ENCODE peak calls at places on chromosome 11, in four cellular contexts. Z, A, N and O are unnamed samples.

GRCh38 chr11:103436131-103436770 is 327.0 kb downstream of the DYNC2H1 start:
- DNase-seq in N (no peak), A (no peak), Z (no peak), O (no peak)

GRCh38 chr11:62404918-62405317 is 13.9 kb upstream of the SCGB1A1 start:
- DNase-seq in Z (no peak), N (no peak), A (no peak), O (no peak)

GRCh38 chr11:6734616-6735015 is 37.2 kb downstream of the OR2AG2 start:
- DNase-seq in Z (no peak), A (no peak), N (no peak), O (no peak)

GRCh38 chr11:84884836-84885235 is 742.3 kb downstream of the DLG2 start:
- DNase-seq in Z (no peak), N (no peak), A (no peak), O (no peak)

GRCh38 chr11:48305923-48306322 is at the start of gene OR4S1:
- DNase-seq in A (no peak), N (no peak), Z (no peak), O (no peak)

GRCh38 chr11:125062931-125063428 is at the start of gene SLC37A2:
- DNase-seq in Z (no peak), A (no peak), N (peak), O (peak)

GRCh38 chr11:32893947-32894827 is 1.6 kb downstream of the QSER1 start:
- DNase-seq in N (peak), A (peak), Z (no peak), O (peak)

GRCh38 chr11:6654281-6655019 is 1.2 kb downstream of the DCHS1 start:
- DNase-seq in Z (no peak), A (no peak), N (no peak), O (no peak)

GRCh38 chr11:85095239-85095638 is 531.9 kb downstream of the DLG2 start:
- DNase-seq in Z (no peak), A (no peak), N (no peak), O (no peak)

GRCh38 chr11:16917941-16918340 is 96.3 kb downstream of the PLEKHA7 start:
- DNase-seq in A (no peak), Z (no peak), N (no peak), O (no peak)

GRCh38 chr11:57763568-57763967 is 2.0 kb downstream of the CTNND1 start:
- DNase-seq in Z (no peak), A (peak), N (no peak), O (peak)

GRCh38 chr11:120952503-120953229 is 71.2 kb upstream of the TBCEL start:
- DNase-seq in N (peak), Z (peak), A (peak), O (peak)

GRCh38 chr11:18239655-18240054 is 3.1 kb upstream of the SAA4 start:
- DNase-seq in N (no peak), A (no peak), Z (no peak), O (no peak)

GRCh38 chr11:18248561-18248960 is at the start of gene SAA2:
- DNase-seq in A (no peak), N (no peak), Z (no peak), O (no peak)

GRCh38 chr11:18245396-18245795 is 3.1 kb downstream of the SAA2 start:
- DNase-seq in N (no peak), A (no peak), Z (no peak), O (no peak)

GRCh38 chr11:18243783-18244362 is 4.6 kb downstream of the SAA2 start:
- DNase-seq in N (peak), A (peak), Z (peak), O (peak)
- TF ChIP-seq CHD1 in N (no peak), A (no peak), Z (no peak), O (no peak)

GRCh38 chr11:92298238-92298565 is 73.6 kb downstream of the FAT3 start:
- DNase-seq in A (no peak), N (no peak), Z (no peak), O (no peak)

GRCh38 chr11:92295175-92296137 is 70.8 kb downstream of the FAT3 start:
- DNase-seq in Z (no peak), N (no peak), A (no peak), O (peak)

GRCh38 chr11:92296138-92296515 is 71.5 kb downstream of the FAT3 start:
- DNase-seq in Z (no peak), A (no peak), N (no peak), O (peak)

GRCh38 chr11:92300871-92301270 is 76.3 kb downstream of the FAT3 start:
- DNase-seq in Z (no peak), A (no peak), N (no peak), O (no peak)

GRCh38 chr11:92297551-92298237 is 73.1 kb downstream of the FAT3 start:
- DNase-seq in N (no peak), A (no peak), Z (no peak), O (no peak)
- TF ChIP-seq CHD1 in N (no peak), A (no peak), Z (no peak), O (no peak)

GRCh38 chr11:134041349-134041748 is 27.5 kb upstream of the JAM3 start:
- DNase-seq in N (no peak), Z (no peak), A (no peak), O (no peak)

GRCh38 chr11:134037093-134037908 is 31.6 kb upstream of the JAM3 start:
- DNase-seq in Z (no peak), A (peak), N (peak), O (peak)

GRCh38 chr11:134039726-134040385 is 29.0 kb upstream of the JAM3 start:
- DNase-seq in A (no peak), Z (no peak), N (no peak), O (no peak)

GRCh38 chr11:134040386-134041297 is 28.2 kb upstream of the JAM3 start:
- DNase-seq in A (no peak), Z (no peak), N (no peak), O (peak)

GRCh38 chr11:134038897-134039470 is 29.9 kb upstream of the JAM3 start:
- DNase-seq in A (no peak), Z (no peak), N (no peak), O (peak)
- TF ChIP-seq CHD1 in A (no peak), Z (no peak), N (no peak), O (no peak)

GRCh38 chr11:34976496-34976895 is 60.1 kb downstream of the PDHX start:
- DNase-seq in Z (no peak), A (no peak), N (no peak), O (no peak)

GRCh38 chr11:34977039-34977906 is 60.9 kb downstream of the PDHX start:
- DNase-seq in Z (no peak), N (no peak), A (no peak), O (peak)

GRCh38 chr11:34972892-34973291 is 56.5 kb downstream of the PDHX start:
- DNase-seq in N (no peak), Z (no peak), A (no peak), O (peak)

GRCh38 chr11:34978236-34979191 is 62.1 kb downstream of the PDHX start:
- DNase-seq in Z (no peak), A (no peak), N (no peak), O (no peak)

GRCh38 chr11:34975482-34975881 is 59.1 kb downstream of the PDHX start:
- DNase-seq in Z (no peak), A (no peak), N (no peak), O (no peak)
- TF ChIP-seq CHD1 in Z (no peak), A (no peak), N (no peak), O (no peak)

GRCh38 chr11:64754919-64755662 is 4.7 kb downstream of the PYGM start:
- DNase-seq in N (no peak), A (no peak), Z (no peak), O (no peak)
- TF ChIP-seq CHD1 in N (no peak), A (no peak), Z (no peak), O (no peak)

GRCh38 chr11:69636870-69637600 is 3.9 kb upstream of the CCND1 start:
- DNase-seq in N (no peak), A (no peak), Z (no peak), O (no peak)

GRCh38 chr11:69638941-69639681 is 1.8 kb upstream of the CCND1 start:
- DNase-seq in N (no peak), Z (peak), A (peak), O (peak)

GRCh38 chr11:69637601-69637955 is 3.4 kb upstream of the CCND1 start:
- DNase-seq in N (no peak), A (no peak), Z (no peak), O (no peak)

GRCh38 chr11:69639843-69640242 is 1.1 kb upstream of the CCND1 start:
- DNase-seq in Z (no peak), A (no peak), N (no peak), O (no peak)

GRCh38 chr11:69637956-69638871 is 2.7 kb upstream of the CCND1 start:
- DNase-seq in Z (no peak), N (no peak), A (no peak), O (peak)
- TF ChIP-seq CHD1 in Z (no peak), N (no peak), A (no peak), O (no peak)

GRCh38 chr11:65663634-65664200 is 1.0 kb upstream of the RELA start:
- DNase-seq in N (no peak), Z (no peak), A (peak), O (peak)
- TF ChIP-seq CHD1 in N (no peak), Z (no peak), A (no peak), O (no peak)